ENCODE peak calls at places on chromosomes 2 and 18, in five cellular contexts. One of them, this sample, is unnamed.

GRCh38 chr2:181805228-181806038 is 86.1 kb upstream of the ITPRID2 start:
- DNase-seq in cerebellar cortex: no peak
- DNase-seq in fibroblast of the conjunctiva: no peak
- DNase-seq in COR-L47: no peak
- DNase-seq in posterior cingulate gyrus: no peak
- DNase-seq in this sample: no peak

GRCh38 chr2:109632158-109632789 is 18.1 kb downstream of the SOWAHC start:
- DNase-seq in posterior cingulate gyrus: no peak
- DNase-seq in cerebellar cortex: no peak
- DNase-seq in COR-L47: no peak
- DNase-seq in fibroblast of the conjunctiva: no peak
- DNase-seq in this sample: no peak

GRCh38 chr2:231348173-231348572 is 47.3 kb upstream of the B3GNT7 start:
- DNase-seq in posterior cingulate gyrus: no peak
- DNase-seq in COR-L47: no peak
- DNase-seq in cerebellar cortex: no peak
- DNase-seq in fibroblast of the conjunctiva: no peak
- DNase-seq in this sample: no peak

GRCh38 chr18:79961527-79962291 is 2.7 kb upstream of the HSBP1L1 start:
- DNase-seq in fibroblast of the conjunctiva: no peak
- DNase-seq in posterior cingulate gyrus: no peak
- DNase-seq in COR-L47: no peak
- DNase-seq in cerebellar cortex: no peak
- DNase-seq in this sample: no peak

GRCh38 chr2:167844714-167845530 is 402.5 kb downstream of the STK39 start:
- DNase-seq in posterior cingulate gyrus: no peak
- DNase-seq in cerebellar cortex: no peak
- DNase-seq in COR-L47: peak
- DNase-seq in fibroblast of the conjunctiva: no peak
- DNase-seq in this sample: peak

GRCh38 chr2:196440413-196440812 is 199.1 kb upstream of the CCDC150 start:
- DNase-seq in posterior cingulate gyrus: no peak
- DNase-seq in COR-L47: no peak
- DNase-seq in cerebellar cortex: no peak
- DNase-seq in fibroblast of the conjunctiva: no peak
- DNase-seq in this sample: no peak

GRCh38 chr18:49638891-49639557 is 77.2 kb downstream of the LIPG start:
- DNase-seq in cerebellar cortex: no peak
- DNase-seq in posterior cingulate gyrus: no peak
- DNase-seq in fibroblast of the conjunctiva: no peak
- DNase-seq in COR-L47: no peak
- DNase-seq in this sample: no peak

GRCh38 chr2:36562973-36563532 is 34.9 kb downstream of the FEZ2 start:
- DNase-seq in COR-L47: no peak
- DNase-seq in fibroblast of the conjunctiva: peak
- DNase-seq in cerebellar cortex: no peak
- DNase-seq in posterior cingulate gyrus: no peak
- DNase-seq in this sample: no peak

GRCh38 chr18:57950542-57950941 is 93.5 kb upstream of the NEDD4L start:
- DNase-seq in cerebellar cortex: no peak
- DNase-seq in fibroblast of the conjunctiva: no peak
- DNase-seq in posterior cingulate gyrus: no peak
- DNase-seq in COR-L47: no peak
- DNase-seq in this sample: no peak

GRCh38 chr2:169131587-169132512 is 62.5 kb downstream of the DHRS9 start:
- DNase-seq in posterior cingulate gyrus: no peak
- DNase-seq in fibroblast of the conjunctiva: peak
- DNase-seq in COR-L47: peak
- DNase-seq in cerebellar cortex: peak
- DNase-seq in this sample: peak

GRCh38 chr18:41268271-41268670 is 686.8 kb upstream of the PIK3C3 start:
- DNase-seq in fibroblast of the conjunctiva: no peak
- DNase-seq in COR-L47: no peak
- DNase-seq in cerebellar cortex: no peak
- DNase-seq in posterior cingulate gyrus: no peak
- DNase-seq in this sample: no peak

GRCh38 chr2:145157626-145158025 is 637.7 kb upstream of the ZEB2 start:
- DNase-seq in cerebellar cortex: no peak
- DNase-seq in posterior cingulate gyrus: no peak
- DNase-seq in fibroblast of the conjunctiva: no peak
- DNase-seq in COR-L47: no peak
- DNase-seq in this sample: no peak

GRCh38 chr2:235112365-235112764 is 160.5 kb downstream of the SH3BP4 start:
- DNase-seq in cerebellar cortex: no peak
- DNase-seq in fibroblast of the conjunctiva: no peak
- DNase-seq in COR-L47: no peak
- DNase-seq in posterior cingulate gyrus: no peak
- DNase-seq in this sample: no peak

GRCh38 chr18:44579028-44579692 is 101.5 kb upstream of the SETBP1 start:
- DNase-seq in COR-L47: peak
- DNase-seq in posterior cingulate gyrus: no peak
- DNase-seq in fibroblast of the conjunctiva: no peak
- DNase-seq in cerebellar cortex: no peak
- DNase-seq in this sample: no peak

GRCh38 chr2:200698217-200698616 is 112.4 kb downstream of the AOX1 start:
- DNase-seq in fibroblast of the conjunctiva: no peak
- DNase-seq in COR-L47: no peak
- DNase-seq in cerebellar cortex: no peak
- DNase-seq in posterior cingulate gyrus: no peak
- DNase-seq in this sample: no peak

GRCh38 chr2:196233033-196233807 is 61.8 kb upstream of the STK17B start:
- DNase-seq in cerebellar cortex: no peak
- DNase-seq in COR-L47: no peak
- DNase-seq in posterior cingulate gyrus: no peak
- DNase-seq in fibroblast of the conjunctiva: peak
- DNase-seq in this sample: no peak

GRCh38 chr2:159362816-159363251 is 76.3 kb upstream of the WDSUB1 start:
- DNase-seq in fibroblast of the conjunctiva: no peak
- DNase-seq in posterior cingulate gyrus: no peak
- DNase-seq in cerebellar cortex: no peak
- DNase-seq in COR-L47: no peak
- DNase-seq in this sample: no peak